ENCODE peak calls at places on chromosomes 2 and 18, in six cellular contexts. P is SK-MEL-5; B is HFFc6; K is CD8-positive, alpha-beta memory T cell; M is lung microvascular endothelial cell; J is lung. Z is an unnamed sample.

GRCh38 chr18:9095297-9096012 is 7.0 kb upstream of the NDUFV2 start:
- DNase-seq in B (no peak), P (peak), M (peak), K (peak), J (no peak), Z (no peak)

GRCh38 chr2:70088508-70089219 is 1.4 kb downstream of the PCBP1 start:
- DNase-seq in J (no peak), M (no peak), B (no peak), P (no peak), K (no peak), Z (peak)

GRCh38 chr2:39418491-39418890 is 18.6 kb downstream of the MAP4K3 start:
- DNase-seq in M (no peak), K (no peak), B (no peak), J (no peak), P (no peak), Z (no peak)

GRCh38 chr2:182248362-182248761 is 178.5 kb downstream of the PDE1A start:
- DNase-seq in K (no peak), M (no peak), P (peak), B (no peak), J (no peak), Z (no peak)

GRCh38 chr18:79203017-79203605 is 133.9 kb downstream of the ATP9B start:
- DNase-seq in M (no peak), P (no peak), J (no peak), B (peak), K (no peak), Z (peak)

GRCh38 chr2:143171817-143172216 is 42.6 kb downstream of the ARHGAP15 start:
- DNase-seq in B (peak), J (no peak), K (no peak), M (no peak), P (peak), Z (no peak)

GRCh38 chr2:206727287-206727686 is 9.1 kb upstream of the DYTN start:
- DNase-seq in J (no peak), M (no peak), B (no peak), P (no peak), K (no peak), Z (no peak)

GRCh38 chr2:85551698-85552678 is 9.3 kb downstream of the GGCX start:
- DNase-seq in B (peak), P (peak), M (peak), J (peak), K (peak), Z (peak)

GRCh38 chr2:75054296-75054695 is 95.9 kb downstream of the POLE4 start:
- DNase-seq in J (no peak), M (no peak), B (no peak), P (no peak), K (no peak), Z (no peak)

GRCh38 chr18:43534511-43534910 is 257.2 kb upstream of the SYT4 start:
- DNase-seq in J (no peak), K (no peak), B (no peak), P (peak), M (no peak), Z (no peak)

GRCh38 chr2:9163306-9164111 is 43.1 kb upstream of the ASAP2 start:
- DNase-seq in P (no peak), M (no peak), K (no peak), J (no peak), B (peak), Z (no peak)

GRCh38 chr2:73243884-73244570 is 9.9 kb downstream of the CCT7 start:
- DNase-seq in K (no peak), M (peak), J (no peak), P (peak), B (peak), Z (peak)

GRCh38 chr18:60624207-60624606 is 251.6 kb upstream of the MC4R start:
- DNase-seq in K (no peak), P (no peak), B (no peak), J (no peak), M (no peak), Z (no peak)

GRCh38 chr2:240561325-240561971 is 1.3 kb downstream of the DUSP28 start:
- DNase-seq in B (peak), P (peak), J (no peak), M (no peak), K (peak), Z (peak)

Z was measured in A172.